ENCODE peak calls at places on chromosomes 6 and 20, in four cellular contexts. One of them, this sample, is unnamed.

GRCh38 chr6:43436577-43437282 is 9.4 kb downstream of the ABCC10 start:
- DNase-seq in left ventricle myocardium inferior: no peak
- DNase-seq in stomach: peak
- DNase-seq in Peyer's patch: no peak
- DNase-seq in this sample: no peak

GRCh38 chr6:89729818-89730217 is 89.8 kb downstream of the MDN1 start:
- DNase-seq in left ventricle myocardium inferior: no peak
- DNase-seq in stomach: no peak
- DNase-seq in Peyer's patch: no peak
- DNase-seq in this sample: no peak

GRCh38 chr6:109612268-109612667 is 78.7 kb downstream of the AK9 start:
- DNase-seq in left ventricle myocardium inferior: no peak
- DNase-seq in stomach: no peak
- DNase-seq in Peyer's patch: no peak
- DNase-seq in this sample: no peak

GRCh38 chr6:108654465-108655106 is 93.9 kb downstream of the FOXO3 start:
- DNase-seq in left ventricle myocardium inferior: no peak
- DNase-seq in stomach: no peak
- DNase-seq in Peyer's patch: no peak
- DNase-seq in this sample: no peak

GRCh38 chr20:17590245-17590644 is 20.4 kb downstream of the DSTN start:
- DNase-seq in left ventricle myocardium inferior: no peak
- DNase-seq in stomach: no peak
- DNase-seq in Peyer's patch: no peak
- DNase-seq in this sample: no peak

GRCh38 chr6:152748843-152749242 is 1.8 kb upstream of the VIP start:
- DNase-seq in left ventricle myocardium inferior: no peak
- DNase-seq in stomach: no peak
- DNase-seq in Peyer's patch: no peak
- DNase-seq in this sample: no peak

GRCh38 chr6:165841153-165841558 is 178.1 kb upstream of the PDE10A start:
- DNase-seq in left ventricle myocardium inferior: no peak
- DNase-seq in stomach: no peak
- DNase-seq in Peyer's patch: no peak
- DNase-seq in this sample: no peak

GRCh38 chr6:56381852-56382251 is 134.5 kb upstream of the COL21A1 start:
- DNase-seq in left ventricle myocardium inferior: no peak
- DNase-seq in stomach: no peak
- DNase-seq in Peyer's patch: no peak
- DNase-seq in this sample: no peak

GRCh38 chr6:133202610-133203343 is 38.4 kb upstream of the EYA4 start:
- DNase-seq in left ventricle myocardium inferior: no peak
- DNase-seq in stomach: no peak
- DNase-seq in Peyer's patch: no peak
- DNase-seq in this sample: no peak

GRCh38 chr6:106692112-106692822 is 62.9 kb downstream of the QRSL1 start:
- DNase-seq in left ventricle myocardium inferior: no peak
- DNase-seq in stomach: peak
- DNase-seq in Peyer's patch: no peak
- DNase-seq in this sample: peak

GRCh38 chr6:149963212-149963461 is 606 bp upstream of the ULBP1 start:
- DNase-seq in left ventricle myocardium inferior: no peak
- DNase-seq in stomach: no peak
- DNase-seq in Peyer's patch: peak
- DNase-seq in this sample: no peak

GRCh38 chr6:52523363-52524207 is 53.3 kb downstream of the TRAM2 start:
- DNase-seq in left ventricle myocardium inferior: no peak
- DNase-seq in stomach: no peak
- DNase-seq in Peyer's patch: no peak
- DNase-seq in this sample: no peak

GRCh38 chr20:14526891-14527290 is 189.5 kb upstream of the FLRT3 start:
- DNase-seq in left ventricle myocardium inferior: no peak
- DNase-seq in stomach: no peak
- DNase-seq in Peyer's patch: no peak
- DNase-seq in this sample: no peak

GRCh38 chr6:166307981-166308768 is at the start of gene PRR18:
- DNase-seq in left ventricle myocardium inferior: no peak
- DNase-seq in stomach: no peak
- DNase-seq in Peyer's patch: no peak
- DNase-seq in this sample: no peak

GRCh38 chr6:29230666-29231065 is 60.0 kb downstream of the OR2J2 start:
- DNase-seq in left ventricle myocardium inferior: no peak
- DNase-seq in stomach: no peak
- DNase-seq in Peyer's patch: no peak
- DNase-seq in this sample: no peak

GRCh38 chr6:96450082-96450759 is 71.4 kb upstream of the UFL1 start:
- DNase-seq in left ventricle myocardium inferior: no peak
- DNase-seq in stomach: no peak
- DNase-seq in Peyer's patch: no peak
- DNase-seq in this sample: no peak

GRCh38 chr20:51480507-51481270 is 61.8 kb downstream of the NFATC2 start:
- DNase-seq in left ventricle myocardium inferior: no peak
- DNase-seq in stomach: no peak
- DNase-seq in Peyer's patch: no peak
- DNase-seq in this sample: no peak

GRCh38 chr6:127176175-127176574 is 57.7 kb downstream of the RSPO3 start:
- DNase-seq in left ventricle myocardium inferior: no peak
- DNase-seq in stomach: no peak
- DNase-seq in Peyer's patch: no peak
- DNase-seq in this sample: no peak

GRCh38 chr20:50399003-50399916 is 110.9 kb upstream of the PTPN1 start:
- DNase-seq in left ventricle myocardium inferior: peak
- DNase-seq in stomach: peak
- DNase-seq in Peyer's patch: no peak
- DNase-seq in this sample: peak

GRCh38 chr20:50401047-50401586 is 109.1 kb upstream of the PTPN1 start:
- DNase-seq in left ventricle myocardium inferior: no peak
- DNase-seq in stomach: no peak
- DNase-seq in Peyer's patch: no peak
- DNase-seq in this sample: no peak

GRCh38 chr20:50398471-50399002 is 111.6 kb upstream of the PTPN1 start:
- DNase-seq in left ventricle myocardium inferior: no peak
- DNase-seq in stomach: no peak
- DNase-seq in Peyer's patch: no peak
- DNase-seq in this sample: peak

GRCh38 chr20:50400705-50401045 is 109.5 kb upstream of the PTPN1 start:
- DNase-seq in left ventricle myocardium inferior: no peak
- DNase-seq in stomach: no peak
- DNase-seq in Peyer's patch: no peak
- DNase-seq in this sample: no peak

GRCh38 chr20:50399917-50400704 is 110.1 kb upstream of the PTPN1 start:
- DNase-seq in left ventricle myocardium inferior: no peak
- DNase-seq in stomach: peak
- DNase-seq in Peyer's patch: no peak
- DNase-seq in this sample: no peak
- TF ChIP-seq CTCF in left ventricle myocardium inferior: peak
- TF ChIP-seq CTCF in stomach: no peak
- TF ChIP-seq CTCF in Peyer's patch: no peak
- TF ChIP-seq CTCF in this sample: peak

DNA sequence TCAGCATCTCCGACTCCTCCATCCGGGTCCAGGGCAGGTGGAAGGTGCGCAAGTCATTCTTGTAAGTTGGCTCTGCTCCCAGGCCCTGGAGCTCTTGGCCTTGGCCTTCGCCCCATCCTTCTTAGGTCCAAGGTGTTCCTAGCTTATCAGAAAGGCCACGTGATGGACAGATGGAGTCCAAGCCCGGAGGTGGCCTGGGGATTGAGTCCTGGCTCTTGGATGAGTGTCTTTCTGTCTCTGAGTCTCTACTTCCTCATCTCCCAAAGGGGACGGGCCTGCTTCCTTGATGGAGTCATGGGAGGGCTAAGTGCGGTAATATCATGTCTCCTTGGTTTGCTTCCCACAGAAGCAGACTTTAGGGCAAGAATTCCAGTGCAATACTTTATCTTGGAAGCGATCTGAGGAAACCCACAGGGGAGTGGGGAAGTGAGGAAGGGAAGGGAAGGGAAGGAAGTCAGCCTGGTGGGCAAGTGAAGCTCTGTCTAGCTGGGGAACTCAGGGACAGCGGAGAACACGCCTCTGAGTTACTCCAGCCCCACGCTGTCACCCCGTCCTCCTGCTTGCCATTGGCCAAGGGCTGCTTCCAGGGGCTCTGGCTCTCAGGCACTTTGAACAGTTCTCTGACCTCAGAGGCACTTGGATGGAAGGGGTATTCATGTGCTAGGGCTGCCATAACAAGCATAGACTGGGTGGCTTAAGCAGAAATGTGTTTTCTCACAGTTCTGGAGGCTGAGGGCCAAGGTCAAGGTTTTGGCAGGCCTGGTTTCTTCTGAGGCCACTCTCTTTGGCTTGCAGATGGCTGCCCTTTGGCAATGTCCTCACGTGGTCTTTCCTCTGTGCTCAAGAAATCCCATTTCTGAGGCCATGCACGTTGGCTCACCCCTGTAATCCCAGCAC is 4.8 kb downstream of the LBP start:
- DNase-seq in left ventricle myocardium inferior: peak
- DNase-seq in stomach: no peak
- DNase-seq in Peyer's patch: peak
- DNase-seq in this sample: peak
- H3K27ac ChIP-seq in left ventricle myocardium inferior: no peak
- H3K27ac ChIP-seq in stomach: peak
- H3K27ac ChIP-seq in Peyer's patch: peak
- H3K27ac ChIP-seq in this sample: peak

GRCh38 chr20:33261465-33261864 is 21.5 kb upstream of the BPIFB1 start:
- DNase-seq in left ventricle myocardium inferior: no peak
- DNase-seq in stomach: no peak
- DNase-seq in Peyer's patch: no peak
- DNase-seq in this sample: no peak

GRCh38 chr20:33267691-33268090 is 15.3 kb upstream of the BPIFB1 start:
- DNase-seq in left ventricle myocardium inferior: no peak
- DNase-seq in stomach: no peak
- DNase-seq in Peyer's patch: no peak
- DNase-seq in this sample: no peak

GRCh38 chr20:33263784-33264183 is 19.2 kb upstream of the BPIFB1 start:
- DNase-seq in left ventricle myocardium inferior: no peak
- DNase-seq in stomach: no peak
- DNase-seq in Peyer's patch: no peak
- DNase-seq in this sample: no peak

GRCh38 chr20:33259371-33259770 is 23.6 kb downstream of the BPIFA1 start:
- DNase-seq in left ventricle myocardium inferior: no peak
- DNase-seq in stomach: no peak
- DNase-seq in Peyer's patch: no peak
- DNase-seq in this sample: no peak

DNA sequence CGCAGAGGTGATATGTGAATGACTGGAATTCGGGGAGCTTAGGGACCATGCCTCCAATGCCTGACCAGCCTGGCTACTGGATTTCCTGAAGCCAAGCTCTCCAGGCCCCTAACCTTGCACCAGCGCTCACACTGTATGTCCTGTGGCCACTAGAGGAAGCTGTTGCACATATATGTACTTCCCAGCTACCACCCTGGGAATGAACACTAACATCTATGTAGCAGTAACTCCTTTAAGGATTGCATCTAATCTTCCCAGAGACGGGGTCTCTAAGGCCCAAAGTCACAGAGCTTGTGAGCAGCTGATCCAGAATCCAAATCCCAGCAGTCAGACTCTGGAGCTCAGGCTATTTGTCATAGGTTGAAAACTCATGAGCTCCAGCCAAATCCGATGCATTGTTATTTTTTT is 20.4 kb upstream of the BPIFB1 start:
- DNase-seq in left ventricle myocardium inferior: no peak
- DNase-seq in stomach: peak
- DNase-seq in Peyer's patch: no peak
- DNase-seq in this sample: peak
- TF ChIP-seq CTCF in left ventricle myocardium inferior: peak
- TF ChIP-seq CTCF in stomach: peak
- TF ChIP-seq CTCF in Peyer's patch: no peak
- TF ChIP-seq CTCF in this sample: no peak

DNA sequence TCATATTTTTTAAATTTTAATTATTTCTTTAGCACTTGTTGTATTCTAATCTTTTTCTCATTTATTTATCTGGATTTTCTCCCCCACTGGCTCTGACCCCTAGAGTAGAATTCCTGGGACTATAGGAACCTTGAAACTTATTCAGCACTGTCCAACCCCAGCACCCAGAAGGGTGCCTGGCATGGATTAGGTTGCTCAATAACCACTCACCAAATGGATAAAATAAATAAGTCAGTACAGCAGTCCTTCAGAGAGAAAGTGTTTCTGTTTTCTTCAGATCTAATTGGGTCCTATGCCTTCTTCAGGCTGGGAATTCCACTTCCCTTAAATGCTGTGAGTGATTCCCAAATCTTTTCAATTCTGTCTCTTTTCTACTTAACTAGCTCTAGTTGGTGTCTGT is 206.2 kb downstream of the PTPRK start:
- DNase-seq in left ventricle myocardium inferior: no peak
- DNase-seq in stomach: no peak
- DNase-seq in Peyer's patch: no peak
- DNase-seq in this sample: no peak
- H3K27ac ChIP-seq in left ventricle myocardium inferior: no peak
- H3K27ac ChIP-seq in stomach: no peak
- H3K27ac ChIP-seq in Peyer's patch: no peak
- H3K27ac ChIP-seq in this sample: no peak

DNA sequence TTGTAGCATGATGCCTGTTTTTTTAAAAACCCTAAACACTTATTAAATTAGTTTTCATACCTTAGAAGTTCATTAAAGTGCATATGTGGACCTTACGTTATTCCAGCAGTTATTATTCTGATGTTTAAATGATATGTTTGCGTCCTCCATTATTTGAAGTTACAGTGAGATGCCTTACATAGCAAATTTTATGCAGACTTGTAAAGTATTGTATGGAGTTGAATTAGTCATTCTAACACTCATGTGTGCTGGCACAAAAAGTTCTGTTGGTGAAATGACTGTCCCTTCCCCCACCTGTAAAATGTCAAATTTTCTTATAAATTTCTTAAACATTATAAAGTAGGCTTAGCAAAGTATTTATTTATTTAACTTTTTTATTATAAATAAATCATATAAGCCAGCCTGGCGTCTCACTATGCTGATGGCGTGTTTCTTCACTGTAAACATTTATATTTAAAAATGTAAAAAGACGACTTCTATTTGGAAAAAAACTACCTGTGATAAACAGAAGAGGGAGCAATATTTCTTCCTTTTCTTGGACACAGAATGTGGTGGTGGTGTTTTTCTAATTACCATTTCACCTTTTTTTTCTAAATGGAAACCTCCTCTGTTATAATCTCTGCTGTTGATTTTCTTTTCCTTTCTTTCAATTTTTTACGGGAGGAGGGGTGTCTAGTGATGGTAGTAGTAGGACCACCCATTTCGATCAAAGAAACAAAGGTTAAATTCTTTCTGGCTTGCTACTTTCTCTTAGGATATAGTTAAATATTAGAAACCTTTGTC is 155.4 kb downstream of the RFPL4B start:
- DNase-seq in left ventricle myocardium inferior: no peak
- DNase-seq in stomach: no peak
- DNase-seq in Peyer's patch: no peak
- DNase-seq in this sample: no peak
- TF ChIP-seq CTCF in left ventricle myocardium inferior: peak
- TF ChIP-seq CTCF in stomach: no peak
- TF ChIP-seq CTCF in Peyer's patch: no peak
- TF ChIP-seq CTCF in this sample: no peak